ENCODE peak calls at places on chromosomes 4 and X, in six cellular contexts. One of them, this sample, is unnamed.

GRCh38 chr4:186628058-186628711 is 72.8 kb upstream of the MTNR1A start:
- DNase-seq in upper lobe of left lung: no peak
- DNase-seq in psoas muscle: no peak
- DNase-seq in lower leg skin: no peak
- DNase-seq in GM10248: no peak
- DNase-seq in GM13977: no peak
- DNase-seq in this sample: no peak

GRCh38 chrX:103461156-103461555 is 58.1 kb downstream of the RAB40A start:
- DNase-seq in GM10248: no peak
- DNase-seq in lower leg skin: no peak
- DNase-seq in psoas muscle: no peak
- DNase-seq in GM13977: no peak
- DNase-seq in upper lobe of left lung: no peak
- DNase-seq in this sample: no peak

GRCh38 chrX:23435575-23435974 is 100.9 kb downstream of the PTCHD1 start:
- DNase-seq in GM10248: no peak
- DNase-seq in upper lobe of left lung: no peak
- DNase-seq in GM13977: no peak
- DNase-seq in psoas muscle: no peak
- DNase-seq in lower leg skin: no peak
- DNase-seq in this sample: no peak

GRCh38 chr4:72564789-72565188 is 4.2 kb downstream of the ADAMTS3 start:
- DNase-seq in upper lobe of left lung: no peak
- DNase-seq in lower leg skin: no peak
- DNase-seq in psoas muscle: no peak
- DNase-seq in GM13977: no peak
- DNase-seq in GM10248: no peak
- DNase-seq in this sample: no peak

GRCh38 chr4:3766791-3767561 is 791 bp downstream of the ADRA2C start:
- DNase-seq in GM10248: no peak
- DNase-seq in lower leg skin: no peak
- DNase-seq in psoas muscle: no peak
- DNase-seq in GM13977: no peak
- DNase-seq in upper lobe of left lung: no peak
- DNase-seq in this sample: no peak

GRCh38 chr4:127782275-127783025 is at the start of gene HSPA4L:
- DNase-seq in lower leg skin: peak
- DNase-seq in psoas muscle: peak
- DNase-seq in GM13977: peak
- DNase-seq in upper lobe of left lung: peak
- DNase-seq in GM10248: peak
- DNase-seq in this sample: peak

GRCh38 chr4:78131403-78131802 is 74.3 kb downstream of the FRAS1 start:
- DNase-seq in upper lobe of left lung: no peak
- DNase-seq in lower leg skin: no peak
- DNase-seq in GM13977: no peak
- DNase-seq in psoas muscle: no peak
- DNase-seq in GM10248: no peak
- DNase-seq in this sample: no peak

GRCh38 chrX:119636419-119636818 is 30.2 kb upstream of the NKRF start:
- DNase-seq in lower leg skin: no peak
- DNase-seq in psoas muscle: no peak
- DNase-seq in GM13977: peak
- DNase-seq in upper lobe of left lung: no peak
- DNase-seq in GM10248: no peak
- DNase-seq in this sample: no peak

GRCh38 chr4:137510866-137511265 is 21.4 kb downstream of the PCDH18 start:
- DNase-seq in lower leg skin: no peak
- DNase-seq in psoas muscle: no peak
- DNase-seq in GM10248: no peak
- DNase-seq in upper lobe of left lung: no peak
- DNase-seq in GM13977: no peak
- DNase-seq in this sample: no peak

GRCh38 chr4:39814403-39815185 is 116.7 kb downstream of the UBE2K start:
- DNase-seq in upper lobe of left lung: no peak
- DNase-seq in GM10248: peak
- DNase-seq in psoas muscle: no peak
- DNase-seq in lower leg skin: peak
- DNase-seq in GM13977: no peak
- DNase-seq in this sample: no peak

DNA sequence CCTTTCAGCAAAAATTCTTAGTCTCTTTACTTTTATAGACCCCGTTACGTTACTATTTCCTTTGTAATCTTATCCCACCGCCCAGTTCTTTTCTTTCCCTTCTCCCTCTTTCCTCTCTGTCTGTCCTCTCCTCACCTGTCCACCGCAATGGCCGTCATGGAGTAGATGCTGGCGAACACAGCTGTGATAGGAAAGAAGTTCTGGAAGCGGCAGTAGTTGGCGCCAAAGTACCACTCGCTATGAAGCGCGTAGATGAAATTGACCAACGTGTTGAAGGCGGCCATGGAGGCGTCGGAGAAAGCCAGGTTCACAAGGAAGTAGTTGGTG is 829 bp downstream of the TACR3 start:
- DNase-seq in psoas muscle: no peak
- DNase-seq in lower leg skin: no peak
- DNase-seq in GM13977: no peak
- DNase-seq in GM10248: no peak
- DNase-seq in upper lobe of left lung: no peak
- DNase-seq in this sample: no peak
- TF ChIP-seq CTCF in psoas muscle: no peak
- TF ChIP-seq CTCF in lower leg skin: no peak
- TF ChIP-seq CTCF in GM13977: no peak
- TF ChIP-seq CTCF in GM10248: no peak
- TF ChIP-seq CTCF in upper lobe of left lung: no peak
- TF ChIP-seq CTCF in this sample: no peak

GRCh38 chr4:105895609-105896460 is 564 bp downstream of the NPNT start:
- DNase-seq in upper lobe of left lung: peak
- DNase-seq in psoas muscle: peak
- DNase-seq in lower leg skin: peak
- DNase-seq in GM10248: peak
- DNase-seq in GM13977: peak
- DNase-seq in this sample: peak
- TF ChIP-seq CTCF in upper lobe of left lung: peak
- TF ChIP-seq CTCF in psoas muscle: no peak
- TF ChIP-seq CTCF in lower leg skin: no peak
- TF ChIP-seq CTCF in GM10248: no peak
- TF ChIP-seq CTCF in GM13977: no peak
- TF ChIP-seq CTCF in this sample: peak

GRCh38 chr4:6697096-6697495 is 3.4 kb downstream of the S100P start:
- DNase-seq in GM10248: no peak
- DNase-seq in lower leg skin: no peak
- DNase-seq in upper lobe of left lung: no peak
- DNase-seq in GM13977: no peak
- DNase-seq in psoas muscle: no peak
- DNase-seq in this sample: no peak

GRCh38 chr4:6696611-6697010 is 2.9 kb downstream of the S100P start:
- DNase-seq in psoas muscle: no peak
- DNase-seq in lower leg skin: no peak
- DNase-seq in GM10248: no peak
- DNase-seq in GM13977: no peak
- DNase-seq in upper lobe of left lung: no peak
- DNase-seq in this sample: no peak

GRCh38 chr4:6693274-6694176 is at the start of gene S100P:
- DNase-seq in GM13977: no peak
- DNase-seq in upper lobe of left lung: peak
- DNase-seq in lower leg skin: no peak
- DNase-seq in psoas muscle: no peak
- DNase-seq in GM10248: no peak
- DNase-seq in this sample: no peak

GRCh38 chr4:6694177-6694901 is 661 bp downstream of the S100P start:
- DNase-seq in GM13977: no peak
- DNase-seq in lower leg skin: no peak
- DNase-seq in upper lobe of left lung: no peak
- DNase-seq in psoas muscle: no peak
- DNase-seq in GM10248: no peak
- DNase-seq in this sample: no peak

GRCh38 chr4:6695660-6696581 is 2.2 kb downstream of the S100P start:
- DNase-seq in upper lobe of left lung: no peak
- DNase-seq in lower leg skin: no peak
- DNase-seq in GM13977: no peak
- DNase-seq in psoas muscle: no peak
- DNase-seq in GM10248: no peak
- DNase-seq in this sample: no peak
- TF ChIP-seq CTCF in upper lobe of left lung: no peak
- TF ChIP-seq CTCF in lower leg skin: no peak
- TF ChIP-seq CTCF in GM13977: no peak
- TF ChIP-seq CTCF in psoas muscle: no peak
- TF ChIP-seq CTCF in GM10248: no peak
- TF ChIP-seq CTCF in this sample: no peak

DNA sequence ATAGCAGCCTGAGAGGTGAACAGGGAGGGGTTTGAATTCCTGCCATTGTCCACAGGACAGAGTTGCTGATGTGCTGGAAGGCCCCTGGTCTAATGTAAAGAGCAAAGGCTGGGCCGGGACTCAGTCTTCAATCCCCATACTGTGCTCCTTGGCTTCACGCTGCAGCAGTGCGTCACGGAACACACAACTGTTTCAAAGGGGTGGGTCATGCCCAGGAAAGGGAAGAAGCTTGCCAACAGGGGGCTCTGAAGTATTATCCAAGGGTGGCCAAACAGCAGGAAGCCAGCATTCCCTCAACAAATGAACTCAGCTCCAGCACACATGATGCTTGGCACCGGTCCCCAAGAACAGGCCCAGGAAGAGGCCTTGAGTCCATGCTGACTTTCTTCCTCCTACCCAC is 122.5 kb downstream of the NFKB1 start:
- DNase-seq in GM13977: no peak
- DNase-seq in lower leg skin: peak
- DNase-seq in upper lobe of left lung: no peak
- DNase-seq in psoas muscle: no peak
- DNase-seq in GM10248: no peak
- DNase-seq in this sample: no peak
- TF ChIP-seq CTCF in GM13977: peak
- TF ChIP-seq CTCF in lower leg skin: no peak
- TF ChIP-seq CTCF in upper lobe of left lung: no peak
- TF ChIP-seq CTCF in psoas muscle: no peak
- TF ChIP-seq CTCF in GM10248: no peak
- TF ChIP-seq CTCF in this sample: peak

GRCh38 chr4:53529025-53529424 is 62.3 kb downstream of the LNX1 start:
- DNase-seq in psoas muscle: no peak
- DNase-seq in upper lobe of left lung: no peak
- DNase-seq in GM10248: no peak
- DNase-seq in lower leg skin: no peak
- DNase-seq in GM13977: no peak
- DNase-seq in this sample: no peak
- TF ChIP-seq CTCF in psoas muscle: no peak
- TF ChIP-seq CTCF in upper lobe of left lung: no peak
- TF ChIP-seq CTCF in GM10248: no peak
- TF ChIP-seq CTCF in lower leg skin: no peak
- TF ChIP-seq CTCF in GM13977: no peak
- TF ChIP-seq CTCF in this sample: no peak

GRCh38 chr4:162535121-162535520 is 371.3 kb upstream of the FSTL5 start:
- DNase-seq in GM10248: no peak
- DNase-seq in upper lobe of left lung: no peak
- DNase-seq in lower leg skin: no peak
- DNase-seq in GM13977: no peak
- DNase-seq in psoas muscle: no peak
- DNase-seq in this sample: no peak
- TF ChIP-seq CTCF in GM10248: no peak
- TF ChIP-seq CTCF in upper lobe of left lung: no peak
- TF ChIP-seq CTCF in lower leg skin: no peak
- TF ChIP-seq CTCF in GM13977: no peak
- TF ChIP-seq CTCF in psoas muscle: no peak
- TF ChIP-seq CTCF in this sample: peak

GRCh38 chrX:112868586-112868985 is 28.0 kb upstream of the AMOT start:
- DNase-seq in lower leg skin: no peak
- DNase-seq in upper lobe of left lung: no peak
- DNase-seq in GM10248: no peak
- DNase-seq in GM13977: no peak
- DNase-seq in psoas muscle: no peak
- DNase-seq in this sample: no peak

GRCh38 chrX:112874614-112875013 is 34.0 kb upstream of the AMOT start:
- DNase-seq in lower leg skin: no peak
- DNase-seq in upper lobe of left lung: no peak
- DNase-seq in GM10248: no peak
- DNase-seq in psoas muscle: no peak
- DNase-seq in GM13977: no peak
- DNase-seq in this sample: no peak

GRCh38 chrX:112877771-112878173 is 37.1 kb upstream of the AMOT start:
- DNase-seq in GM13977: no peak
- DNase-seq in upper lobe of left lung: no peak
- DNase-seq in psoas muscle: no peak
- DNase-seq in lower leg skin: no peak
- DNase-seq in GM10248: no peak
- DNase-seq in this sample: no peak

DNA sequence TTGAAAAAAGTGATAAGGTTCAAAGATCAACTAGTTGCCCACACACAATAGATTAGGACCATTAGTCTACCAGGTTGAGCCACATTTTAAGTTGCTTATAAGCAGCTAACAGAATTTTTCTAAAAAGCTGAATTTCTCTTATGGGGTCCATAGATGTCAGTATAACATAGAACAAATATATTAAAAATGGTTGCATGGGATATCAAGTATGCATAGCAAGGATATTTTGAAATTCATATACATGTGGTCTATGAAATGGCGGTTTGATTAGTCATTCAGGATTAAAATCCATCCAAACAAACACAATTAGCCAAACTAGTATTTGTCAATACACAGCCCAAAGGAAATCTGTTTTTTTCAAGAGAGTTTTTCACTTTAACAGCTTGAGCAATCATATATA is 33.5 kb upstream of the AMOT start:
- DNase-seq in psoas muscle: no peak
- DNase-seq in upper lobe of left lung: no peak
- DNase-seq in GM10248: no peak
- DNase-seq in lower leg skin: no peak
- DNase-seq in GM13977: no peak
- DNase-seq in this sample: no peak
- TF ChIP-seq CTCF in psoas muscle: peak
- TF ChIP-seq CTCF in upper lobe of left lung: no peak
- TF ChIP-seq CTCF in GM10248: no peak
- TF ChIP-seq CTCF in lower leg skin: no peak
- TF ChIP-seq CTCF in GM13977: peak
- TF ChIP-seq CTCF in this sample: peak